ENCODE peak calls at places on chromosomes 16 and 17, in ten cellular contexts. L is NCI-H1092 treated with DMSO at 0.1 percent for 48 hours; D is kidney tubule cell; C is activated gamma-delta T cell; G is stimulated activated CD4-positive, alpha-beta T cell treated with anti-CD3 and anti-CD28 coated beads, Interleukin-12 subunit alpha, Interleukin-12 subunit beta, amount 100 ng/mL, for 4 hours; T is thoracic aorta; Z is AG10803; I is GF-D8; E is stimulated activated CD8-positive, alpha-beta memory T cell treated with anti-CD3 and anti-CD28 coated beads, Interleukin-4, amount 100 ng/mL, for 24 hours; Y is NCI-H1436. O is an unnamed sample.

GRCh38 chr17:59856859-59857794 is 35.6 kb downstream of the TUBD1 start:
- DNase-seq in L (no peak), D (no peak), C (no peak), G (no peak), T (no peak), Z (no peak), I (no peak), E (no peak), Y (no peak), O (no peak)

GRCh38 chr17:40348562-40349476 is 15.7 kb downstream of the GJD3 start:
- DNase-seq in L (peak), D (no peak), C (no peak), G (no peak), T (no peak), Z (no peak), I (no peak), E (no peak), Y (peak), O (no peak)

GRCh38 chr16:74874912-74875311 is 100.3 kb upstream of the FA2H start:
- DNase-seq in L (no peak), D (peak), C (no peak), G (no peak), T (no peak), Z (no peak), I (no peak), E (no peak), Y (no peak), O (no peak)

GRCh38 chr17:63082273-63082861 is 116.3 kb downstream of the TANC2 start:
- DNase-seq in L (no peak), D (peak), C (no peak), G (no peak), T (no peak), Z (peak), I (no peak), E (no peak), Y (peak), O (no peak)

GRCh38 chr16:53043462-53043861 is 9.2 kb downstream of the CHD9NB start:
- DNase-seq in L (no peak), D (no peak), C (no peak), G (no peak), T (no peak), Z (no peak), I (no peak), E (no peak), Y (no peak), O (no peak)

GRCh38 chr17:47693667-47694017 is 319 bp upstream of the TBKBP1 start:
- DNase-seq in L (peak), D (no peak), C (no peak), G (no peak), T (no peak), Z (no peak), I (no peak), E (no peak), Y (peak), O (no peak)

GRCh38 chr17:14745541-14745940 is 444.7 kb downstream of the HS3ST3B1 start:
- DNase-seq in L (no peak), D (no peak), C (no peak), G (no peak), T (no peak), Z (peak), I (no peak), E (no peak), Y (no peak), O (no peak)

GRCh38 chr17:74472890-74473289 is 6.5 kb downstream of the CD300A start:
- DNase-seq in L (no peak), D (no peak), C (no peak), G (no peak), T (no peak), Z (no peak), I (no peak), E (no peak), Y (no peak), O (no peak)

GRCh38 chr17:21289902-21290571 is 5.5 kb downstream of the MAP2K3 start:
- DNase-seq in L (peak), D (no peak), C (no peak), G (no peak), T (no peak), Z (no peak), I (no peak), E (no peak), Y (no peak), O (no peak)

GRCh38 chr16:56911771-56912541 is 20.0 kb upstream of the HERPUD1 start:
- DNase-seq in L (no peak), D (peak), C (no peak), G (no peak), T (no peak), Z (peak), I (no peak), E (no peak), Y (no peak), O (no peak)